ENCODE peak calls at places on chromosomes 12 and 14, in five cellular contexts. One of them, this sample, is unnamed. For H3K36me3, the result is how much of the 10 kb centered on the place peaks cover.

GRCh38 chr12:18651525-18651924 is 86.3 kb downstream of the PLCZ1 start:
- DNase-seq in PC-9: no peak
- DNase-seq in BJ: no peak
- DNase-seq in left lung: no peak
- DNase-seq in esophagus squamous epithelium: no peak
- DNase-seq in this sample: no peak

GRCh38 chr12:48788852-48789775 is at the start of gene ADCY6:
- DNase-seq in esophagus squamous epithelium: no peak
- DNase-seq in BJ: no peak
- DNase-seq in PC-9: peak
- DNase-seq in left lung: peak
- DNase-seq in this sample: peak

GRCh38 chr14:56723418-56723817 is 86.9 kb downstream of the OTX2 start:
- DNase-seq in BJ: no peak
- DNase-seq in PC-9: no peak
- DNase-seq in esophagus squamous epithelium: no peak
- DNase-seq in left lung: no peak
- DNase-seq in this sample: no peak

GRCh38 chr12:74889563-74890236 is 319.9 kb downstream of the KCNC2 start:
- DNase-seq in PC-9: peak
- DNase-seq in BJ: no peak
- DNase-seq in left lung: no peak
- DNase-seq in esophagus squamous epithelium: no peak
- DNase-seq in this sample: no peak

GRCh38 chr14:32083789-32084188 is 6.7 kb downstream of the ARHGAP5 start:
- DNase-seq in left lung: no peak
- DNase-seq in esophagus squamous epithelium: no peak
- DNase-seq in BJ: no peak
- DNase-seq in PC-9: no peak
- DNase-seq in this sample: no peak

GRCh38 chr14:38310420-38310995 is 54.6 kb upstream of the CLEC14A start:
- DNase-seq in PC-9: no peak
- DNase-seq in left lung: no peak
- DNase-seq in esophagus squamous epithelium: no peak
- DNase-seq in BJ: no peak
- DNase-seq in this sample: no peak

GRCh38 chr12:121186826-121187225 is 23.1 kb upstream of the P2RX4 start:
- DNase-seq in BJ: no peak
- DNase-seq in left lung: no peak
- DNase-seq in PC-9: no peak
- DNase-seq in esophagus squamous epithelium: no peak
- DNase-seq in this sample: no peak

GRCh38 chr12:108301346-108301745 is 37.8 kb downstream of the CMKLR1 start:
- DNase-seq in left lung: no peak
- DNase-seq in PC-9: no peak
- DNase-seq in BJ: no peak
- DNase-seq in esophagus squamous epithelium: no peak
- DNase-seq in this sample: no peak

GRCh38 chr14:95057147-95057546 is 100.2 kb downstream of the DICER1 start:
- DNase-seq in left lung: no peak
- DNase-seq in esophagus squamous epithelium: no peak
- DNase-seq in BJ: no peak
- DNase-seq in PC-9: no peak
- DNase-seq in this sample: no peak

GRCh38 chr12:3045989-3046388 is 31.2 kb upstream of the TSPAN9 start:
- DNase-seq in PC-9: no peak
- DNase-seq in left lung: no peak
- DNase-seq in BJ: no peak
- DNase-seq in esophagus squamous epithelium: no peak
- DNase-seq in this sample: no peak

GRCh38 chr14:24171422-24172260 is at the start of gene REC8:
- DNase-seq in esophagus squamous epithelium: no peak
- DNase-seq in PC-9: no peak
- DNase-seq in BJ: no peak
- DNase-seq in left lung: peak
- DNase-seq in this sample: peak

GRCh38 chr12:52022841-52023181 is 16.1 kb downstream of the TAMALIN start:
- DNase-seq in PC-9: no peak
- DNase-seq in esophagus squamous epithelium: no peak
- DNase-seq in left lung: no peak
- DNase-seq in BJ: no peak
- DNase-seq in this sample: no peak

GRCh38 chr12:123268850-123269249 is 2.8 kb downstream of the CDK2AP1 start:
- DNase-seq in esophagus squamous epithelium: no peak
- DNase-seq in left lung: no peak
- DNase-seq in PC-9: no peak
- DNase-seq in BJ: no peak
- DNase-seq in this sample: no peak

GRCh38 chr12:127742231-127742630 is 524.7 kb upstream of the TMEM132C start:
- DNase-seq in PC-9: no peak
- DNase-seq in esophagus squamous epithelium: no peak
- DNase-seq in BJ: no peak
- DNase-seq in left lung: no peak
- DNase-seq in this sample: no peak

GRCh38 chr12:89098390-89099102 is 253.8 kb downstream of the DUSP6 start:
- DNase-seq in PC-9: no peak
- DNase-seq in BJ: no peak
- DNase-seq in esophagus squamous epithelium: no peak
- DNase-seq in left lung: peak
- DNase-seq in this sample: peak

GRCh38 chr12:41521872-41522379 is 333.8 kb downstream of the PDZRN4 start:
- DNase-seq in esophagus squamous epithelium: no peak
- DNase-seq in PC-9: no peak
- DNase-seq in BJ: peak
- DNase-seq in left lung: no peak
- DNase-seq in this sample: no peak

GRCh38 chr12:96719671-96720362 is 187.2 kb upstream of the NEDD1 start:
- DNase-seq in PC-9: no peak
- DNase-seq in left lung: no peak
- DNase-seq in esophagus squamous epithelium: no peak
- DNase-seq in BJ: no peak
- DNase-seq in this sample: no peak

GRCh38 chr12:3035171-3035570 is 42.0 kb upstream of the TSPAN9 start:
- DNase-seq in BJ: no peak
- DNase-seq in left lung: no peak
- DNase-seq in PC-9: no peak
- DNase-seq in esophagus squamous epithelium: no peak
- DNase-seq in this sample: no peak

GRCh38 chr12:30613119-30613830 is 82.4 kb downstream of the IPO8 start:
- DNase-seq in left lung: no peak
- DNase-seq in BJ: no peak
- DNase-seq in esophagus squamous epithelium: no peak
- DNase-seq in PC-9: no peak
- DNase-seq in this sample: no peak

GRCh38 chr14:42541535-42542001 is 934.9 kb downstream of the LRFN5 start:
- DNase-seq in PC-9: no peak
- DNase-seq in esophagus squamous epithelium: no peak
- DNase-seq in BJ: no peak
- DNase-seq in left lung: no peak
- DNase-seq in this sample: no peak

GRCh38 chr14:34052658-34053014 is 101.8 kb upstream of the EGLN3 start:
- DNase-seq in BJ: no peak
- DNase-seq in PC-9: peak
- DNase-seq in esophagus squamous epithelium: no peak
- DNase-seq in left lung: no peak
- DNase-seq in this sample: no peak

GRCh38 chr12:107526555-107527180 is 158.9 kb upstream of the PWP1 start:
- DNase-seq in BJ: no peak
- DNase-seq in esophagus squamous epithelium: no peak
- DNase-seq in left lung: no peak
- DNase-seq in PC-9: no peak
- DNase-seq in this sample: no peak

GRCh38 chr12:761276-761675 is 8.9 kb downstream of the WNK1 start:
- DNase-seq in BJ: no peak
- DNase-seq in esophagus squamous epithelium: no peak
- DNase-seq in PC-9: no peak
- DNase-seq in left lung: no peak
- DNase-seq in this sample: no peak

GRCh38 chr12:24979971-24980730 is 31.2 kb upstream of the BCAT1 start:
- DNase-seq in left lung: no peak
- DNase-seq in PC-9: no peak
- DNase-seq in esophagus squamous epithelium: no peak
- DNase-seq in BJ: no peak
- DNase-seq in this sample: no peak

GRCh38 chr12:90959538-90960139 is 4.7 kb upstream of the CCER1 start:
- DNase-seq in BJ: no peak
- DNase-seq in PC-9: no peak
- DNase-seq in esophagus squamous epithelium: no peak
- DNase-seq in left lung: no peak
- DNase-seq in this sample: no peak
- TF ChIP-seq CTCF in BJ: peak
- TF ChIP-seq CTCF in PC-9: peak
- TF ChIP-seq CTCF in esophagus squamous epithelium: peak
- TF ChIP-seq CTCF in left lung: peak
- TF ChIP-seq CTCF in this sample: peak

GRCh38 chr12:131747771-131748170 is 36.9 kb downstream of the SFSWAP start:
- DNase-seq in PC-9: no peak
- DNase-seq in BJ: no peak
- DNase-seq in esophagus squamous epithelium: no peak
- DNase-seq in left lung: no peak
- DNase-seq in this sample: no peak

GRCh38 chr12:131749618-131750315 is 38.9 kb downstream of the SFSWAP start:
- DNase-seq in esophagus squamous epithelium: no peak
- DNase-seq in BJ: no peak
- DNase-seq in left lung: no peak
- DNase-seq in PC-9: no peak
- DNase-seq in this sample: no peak

GRCh38 chr12:131745706-131746105 is 34.8 kb downstream of the SFSWAP start:
- DNase-seq in PC-9: no peak
- DNase-seq in esophagus squamous epithelium: no peak
- DNase-seq in left lung: no peak
- DNase-seq in BJ: no peak
- DNase-seq in this sample: no peak

GRCh38 chr12:131751335-131751734 is 40.4 kb downstream of the SFSWAP start:
- DNase-seq in left lung: no peak
- DNase-seq in PC-9: no peak
- DNase-seq in BJ: no peak
- DNase-seq in esophagus squamous epithelium: no peak
- DNase-seq in this sample: no peak

GRCh38 chr12:131747276-131747675 is 36.4 kb downstream of the SFSWAP start:
- DNase-seq in BJ: no peak
- DNase-seq in esophagus squamous epithelium: no peak
- DNase-seq in left lung: no peak
- DNase-seq in PC-9: no peak
- DNase-seq in this sample: no peak
- H3K36me3 ChIP-seq in BJ: under half
- H3K36me3 ChIP-seq in esophagus squamous epithelium: under half
- H3K36me3 ChIP-seq in left lung: half or more
- H3K36me3 ChIP-seq in PC-9: under half
- H3K36me3 ChIP-seq in this sample: under half

GRCh38 chr12:99390707-99391106 is 256.8 kb upstream of the GARIN6 start:
- DNase-seq in PC-9: no peak
- DNase-seq in BJ: no peak
- DNase-seq in esophagus squamous epithelium: no peak
- DNase-seq in left lung: no peak
- DNase-seq in this sample: no peak
- TF ChIP-seq CTCF in PC-9: peak
- TF ChIP-seq CTCF in BJ: peak
- TF ChIP-seq CTCF in esophagus squamous epithelium: no peak
- TF ChIP-seq CTCF in left lung: no peak
- TF ChIP-seq CTCF in this sample: no peak

DNA sequence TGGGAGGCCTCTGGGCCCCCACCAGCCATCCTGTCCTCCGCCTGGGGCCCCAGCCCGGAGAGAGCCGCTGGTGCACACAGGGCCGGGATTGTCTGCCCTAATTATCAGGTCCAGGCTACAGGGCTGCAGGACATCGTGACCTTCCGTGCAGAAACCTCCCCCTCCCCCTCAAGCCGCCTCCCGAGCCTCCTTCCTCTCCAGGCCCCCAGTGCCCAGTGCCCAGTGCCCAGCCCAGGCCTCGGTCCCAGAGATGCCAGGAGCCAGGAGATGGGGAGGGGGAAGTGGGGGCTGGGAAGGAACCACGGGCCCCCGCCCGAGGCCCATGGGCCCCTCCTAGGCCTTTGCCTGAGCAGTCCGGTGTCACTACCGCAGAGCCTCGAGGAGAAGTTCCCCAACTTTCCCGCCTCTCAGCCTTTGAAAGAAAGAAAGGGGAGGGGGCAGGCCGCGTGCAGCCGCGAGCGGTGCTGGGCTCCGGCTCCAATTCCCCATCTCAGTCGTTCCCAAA is 612 bp upstream of the GAPDH start:
- DNase-seq in left lung: peak
- DNase-seq in BJ: no peak
- DNase-seq in PC-9: peak
- DNase-seq in esophagus squamous epithelium: no peak
- DNase-seq in this sample: peak
- H3K36me3 ChIP-seq in left lung: half or more
- H3K36me3 ChIP-seq in BJ: under half
- H3K36me3 ChIP-seq in PC-9: half or more
- H3K36me3 ChIP-seq in esophagus squamous epithelium: under half
- H3K36me3 ChIP-seq in this sample: under half

DNA sequence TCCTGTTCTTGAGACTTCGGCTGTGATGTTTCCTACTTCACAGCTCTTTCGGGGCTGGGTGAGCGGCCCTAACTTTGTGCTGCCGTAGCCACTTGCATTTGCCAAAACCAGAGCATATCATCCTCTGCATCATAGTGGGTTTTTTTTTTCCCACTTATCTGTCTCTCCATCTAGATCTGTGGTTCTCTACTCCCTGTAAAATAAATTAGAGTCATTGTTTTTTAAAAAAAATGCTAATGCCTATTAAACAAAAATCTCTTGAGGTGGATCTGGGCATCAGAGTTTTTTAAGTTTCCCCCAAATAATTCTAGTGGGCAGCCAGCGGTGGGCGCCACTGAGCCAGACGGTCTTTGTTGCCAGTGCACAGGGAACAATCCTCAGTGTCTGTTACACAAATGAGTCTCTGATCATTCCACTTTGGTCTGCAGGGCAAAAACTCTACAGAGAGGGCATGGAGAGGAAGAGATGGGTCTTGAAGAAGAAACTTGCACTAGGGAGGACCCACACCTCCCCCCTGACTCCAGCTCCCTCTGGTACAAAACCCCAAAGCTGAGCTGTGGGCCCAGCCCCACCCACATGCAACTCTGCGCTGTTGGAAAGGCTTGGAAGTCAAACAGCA is 62.4 kb upstream of the BCL2L14 start:
- DNase-seq in BJ: no peak
- DNase-seq in esophagus squamous epithelium: no peak
- DNase-seq in left lung: no peak
- DNase-seq in PC-9: no peak
- DNase-seq in this sample: no peak
- TF ChIP-seq CTCF in BJ: peak
- TF ChIP-seq CTCF in esophagus squamous epithelium: no peak
- TF ChIP-seq CTCF in left lung: no peak
- TF ChIP-seq CTCF in PC-9: peak
- TF ChIP-seq CTCF in this sample: no peak

GRCh38 chr14:90627478-90627877 is 188.8 kb downstream of the TTC7B start:
- DNase-seq in left lung: no peak
- DNase-seq in BJ: no peak
- DNase-seq in esophagus squamous epithelium: no peak
- DNase-seq in PC-9: no peak
- DNase-seq in this sample: no peak
- H3K36me3 ChIP-seq in left lung: under half
- H3K36me3 ChIP-seq in BJ: under half
- H3K36me3 ChIP-seq in esophagus squamous epithelium: under half
- H3K36me3 ChIP-seq in PC-9: under half
- H3K36me3 ChIP-seq in this sample: under half